ENCODE peak calls at places on chromosomes 4 and X, in five cellular contexts. P, T, W, I and B are unnamed samples.

GRCh38 chr4:28229092-28229491 is 1368.5 kb downstream of the STIM2 start:
- DNase-seq in W (no peak), P (no peak), I (no peak), T (no peak), B (no peak)

GRCh38 chr4:114386637-114387233 is 211.9 kb upstream of the UGT8 start:
- DNase-seq in W (peak), P (peak), I (no peak), T (peak), B (peak)

GRCh38 chr4:149203256-149204001 is 612.2 kb downstream of the IQCM start:
- DNase-seq in W (no peak), I (no peak), T (no peak), P (no peak), B (no peak)

GRCh38 chr4:29082684-29083083 is 1637.5 kb upstream of the PCDH7 start:
- DNase-seq in W (no peak), I (no peak), P (no peak), T (no peak), B (no peak)

GRCh38 chr4:73034896-73035295 is 34.6 kb downstream of the COX18 start:
- DNase-seq in I (no peak), W (no peak), P (no peak), T (no peak), B (no peak)

GRCh38 chr4:185479507-185479971 is 8.0 kb upstream of the CCDC110 start:
- DNase-seq in T (peak), I (no peak), P (no peak), W (no peak), B (no peak)

GRCh38 chr4:169621754-169622481 is 1.5 kb downstream of the CLCN3 start:
- DNase-seq in I (no peak), P (peak), W (peak), T (no peak), B (no peak)

GRCh38 chrX:107153005-107153404 is 34.4 kb upstream of the RBM41 start:
- DNase-seq in T (no peak), P (no peak), I (no peak), W (peak), B (no peak)

GRCh38 chrX:107826286-107827136 is 845 bp downstream of the MID2 start:
- DNase-seq in P (no peak), W (peak), I (no peak), T (no peak), B (no peak)

GRCh38 chrX:47743504-47743903 is 84.5 kb upstream of the UXT start:
- DNase-seq in T (no peak), W (no peak), I (no peak), P (no peak), B (no peak)

GRCh38 chrX:119118780-119119395 is 8.7 kb downstream of the KIAA1210 start:
- DNase-seq in P (peak), T (no peak), W (peak), I (peak), B (peak)

GRCh38 chr4:165992263-165992662 is 119.2 kb downstream of the TLL1 start:
- DNase-seq in W (no peak), T (no peak), I (no peak), P (no peak), B (no peak)

GRCh38 chr4:140012688-140013087 is 141.3 kb downstream of the MAML3 start:
- DNase-seq in I (no peak), T (no peak), W (peak), P (peak), B (peak)

GRCh38 chrX:66915893-66916292 is 277.0 kb upstream of the EDA2R start:
- DNase-seq in T (no peak), W (no peak), P (no peak), I (no peak), B (no peak)

GRCh38 chr4:31467781-31468180 is 747.6 kb downstream of the PCDH7 start:
- DNase-seq in P (no peak), W (no peak), I (no peak), T (no peak), B (no peak)
- TF ChIP-seq YY1 in P (no peak), W (no peak), I (no peak), T (no peak), B (no peak)

GRCh38 chr4:21191304-21191703 is 491.0 kb downstream of the PACRGL start:
- DNase-seq in I (no peak), P (no peak), T (no peak), W (no peak), B (no peak)
- TF ChIP-seq SRF in I (no peak), P (no peak), T (no peak), W (no peak), B (no peak)

DNA sequence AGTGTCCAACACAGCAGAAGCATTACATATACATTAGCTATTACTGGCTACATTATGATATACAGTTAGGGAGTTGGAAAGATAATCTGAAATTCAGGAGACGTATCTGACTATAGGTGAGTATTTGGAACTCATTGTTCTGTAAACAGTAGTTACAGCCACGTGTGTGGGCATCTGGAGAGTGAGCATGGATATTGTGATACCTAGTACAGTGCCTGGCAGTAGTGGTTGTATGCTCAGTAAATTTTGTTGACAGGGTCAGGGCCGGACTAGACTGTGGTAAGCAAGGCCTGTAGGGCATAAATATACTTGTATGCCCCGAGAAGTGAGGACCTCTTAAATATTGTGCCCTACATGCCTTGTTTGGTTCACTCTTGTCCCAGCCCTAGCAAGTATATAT is 2.9 kb downstream of the F9 start:
- DNase-seq in P (no peak), W (no peak), I (no peak), T (no peak), B (no peak)
- TF ChIP-seq POLR2A in P (no peak), W (no peak), I (no peak), T (no peak), B (no peak)

DNA sequence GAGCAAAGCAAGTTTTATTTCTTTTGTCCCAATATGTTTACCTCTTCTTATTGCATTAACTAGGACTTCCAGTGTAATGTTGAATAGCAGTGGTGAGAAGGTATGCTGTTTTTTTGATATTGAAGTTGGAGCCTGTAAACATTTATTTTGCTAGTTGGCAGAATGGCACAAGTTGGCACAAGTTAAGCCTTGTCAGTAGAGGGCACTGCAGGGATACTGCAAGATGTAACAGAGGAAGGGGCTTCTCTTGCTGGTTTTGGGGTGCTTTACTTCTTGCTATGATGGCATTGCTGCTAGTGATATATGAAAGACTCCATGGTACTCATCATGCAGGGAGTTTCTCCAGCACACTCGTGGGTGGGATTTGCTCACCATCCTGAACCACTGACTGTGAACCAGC is 327.3 kb upstream of the ARX start:
- DNase-seq in W (no peak), P (no peak), I (no peak), T (no peak), B (no peak)
- TF ChIP-seq YY1 in W (no peak), P (no peak), I (no peak), T (no peak), B (no peak)

GRCh38 chr4:76984788-76985211 is 35.2 kb downstream of the SEPTIN11 start:
- DNase-seq in T (no peak), W (no peak), P (peak), I (no peak), B (no peak)

GRCh38 chr4:76989391-76990061 is 40.0 kb downstream of the SEPTIN11 start:
- DNase-seq in W (no peak), T (no peak), I (no peak), P (no peak), B (no peak)

GRCh38 chr4:76987685-76988084 is 38.1 kb downstream of the SEPTIN11 start:
- DNase-seq in P (no peak), I (no peak), W (no peak), T (no peak), B (no peak)

GRCh38 chr4:76984127-76984526 is 34.6 kb downstream of the SEPTIN11 start:
- DNase-seq in W (peak), P (peak), I (no peak), T (peak), B (no peak)

DNA sequence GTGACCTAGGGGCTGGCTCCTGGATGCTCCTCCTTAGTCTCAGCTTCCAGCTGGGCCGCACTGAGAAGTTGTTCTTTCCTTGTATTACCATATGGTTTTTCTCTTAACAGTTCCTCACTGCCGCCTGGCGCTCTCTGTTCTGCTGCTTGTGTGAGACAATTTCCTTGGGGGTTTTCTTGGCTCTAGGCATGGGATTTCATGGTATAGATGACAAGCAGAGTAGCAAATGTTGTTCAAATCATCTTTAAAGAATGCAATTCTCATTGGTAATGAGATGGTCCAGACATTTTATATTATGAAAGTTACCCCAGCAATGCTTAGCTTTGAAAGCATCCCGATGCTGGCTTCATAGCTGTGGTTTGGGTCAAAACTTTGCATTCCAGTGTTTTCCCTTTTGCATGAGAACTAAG is 37.6 kb downstream of the SEPTIN11 start:
- DNase-seq in I (no peak), T (no peak), P (no peak), W (no peak), B (no peak)
- TF ChIP-seq SRF in I (no peak), T (no peak), P (no peak), W (no peak), B (no peak)

DNA sequence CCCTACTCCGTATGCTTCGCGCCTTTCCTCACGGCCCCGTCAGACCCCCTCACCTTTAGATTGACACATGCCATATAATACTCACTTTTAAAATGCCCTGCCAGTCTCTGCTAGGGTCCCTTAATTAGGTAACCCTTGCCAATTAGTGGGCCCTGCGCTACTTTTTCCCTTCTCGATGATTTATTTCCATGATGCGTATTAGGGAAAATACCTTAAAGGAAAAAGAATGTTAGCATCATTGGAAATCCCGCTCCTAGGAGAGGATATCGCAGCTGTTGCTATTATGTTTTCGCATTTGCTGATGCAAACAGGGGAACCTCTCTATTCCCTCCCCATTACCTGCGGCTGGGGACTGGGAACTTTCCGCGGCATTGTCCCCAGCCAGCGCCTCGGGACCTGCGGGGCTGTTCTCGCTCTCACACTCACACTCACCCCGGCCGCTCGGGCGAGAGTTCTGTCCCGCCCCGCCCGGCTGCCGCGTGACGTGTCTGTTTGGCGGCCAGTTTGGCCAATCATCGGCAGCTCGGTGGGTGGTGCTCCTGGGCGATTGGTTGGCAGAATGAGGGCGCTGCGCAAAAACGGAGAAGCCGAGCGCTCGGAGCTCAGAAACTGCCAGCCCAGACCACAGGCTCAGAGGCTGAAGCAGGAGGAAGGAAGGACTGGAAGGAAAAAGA is at the start of gene PCDH10:
- DNase-seq in I (peak), T (no peak), P (peak), W (peak), B (no peak)
- TF ChIP-seq POLR2A in I (no peak), T (no peak), P (no peak), W (peak), B (no peak)

GRCh38 chrX:41245641-41246040 is 88.3 kb upstream of the DDX3X start:
- DNase-seq in P (no peak), T (no peak), I (no peak), W (no peak), B (no peak)
- TF ChIP-seq YY1 in P (no peak), T (no peak), I (no peak), W (no peak), B (no peak)

GRCh38 chr4:12852338-12853307 is 631.5 kb downstream of the RAB28 start:
- DNase-seq in T (no peak), P (peak), W (peak), I (peak), B (peak)
- TF ChIP-seq SRF in T (no peak), P (no peak), W (no peak), I (no peak), B (no peak)